ENCODE peak calls at places on chromosomes 2 and 18, in four cellular contexts. One of them, this sample, is unnamed.

GRCh38 chr2:165924950-165925349 is 28.6 kb downstream of the TTC21B start:
- DNase-seq in small intestine: no peak
- DNase-seq in colonic mucosa: no peak
- DNase-seq in heart right ventricle: no peak
- DNase-seq in this sample: no peak

GRCh38 chr2:129058981-129059380 is 740.3 kb upstream of the HS6ST1 start:
- DNase-seq in small intestine: no peak
- DNase-seq in colonic mucosa: no peak
- DNase-seq in heart right ventricle: no peak
- DNase-seq in this sample: no peak

GRCh38 chr2:98158305-98158704 is 71.3 kb downstream of the VWA3B start:
- DNase-seq in small intestine: peak; percentile 4
- DNase-seq in colonic mucosa: no peak
- DNase-seq in heart right ventricle: peak; percentile 42
- DNase-seq in this sample: no peak

GRCh38 chr2:216694201-216694825 is 1.0 kb downstream of the IGFBP5 start:
- DNase-seq in small intestine: no peak
- DNase-seq in colonic mucosa: no peak
- DNase-seq in heart right ventricle: peak; percentile 67
- DNase-seq in this sample: peak; percentile 63

GRCh38 chr2:32484907-32485306 is 128.1 kb downstream of the BIRC6 start:
- DNase-seq in small intestine: peak; percentile 2
- DNase-seq in colonic mucosa: no peak
- DNase-seq in heart right ventricle: no peak
- DNase-seq in this sample: no peak

GRCh38 chr2:98472961-98473746 is 28.5 kb downstream of the INPP4A start:
- DNase-seq in small intestine: no peak
- DNase-seq in colonic mucosa: no peak
- DNase-seq in heart right ventricle: no peak
- DNase-seq in this sample: no peak

GRCh38 chr2:191650896-191651773 is 26.8 kb upstream of the NABP1 start:
- DNase-seq in small intestine: no peak
- DNase-seq in colonic mucosa: no peak
- DNase-seq in heart right ventricle: no peak
- DNase-seq in this sample: no peak

GRCh38 chr2:111918383-111918806 is 20.0 kb downstream of the MERTK start:
- DNase-seq in small intestine: peak; percentile 45
- DNase-seq in colonic mucosa: no peak
- DNase-seq in heart right ventricle: no peak
- DNase-seq in this sample: no peak

GRCh38 chr2:40380036-40380435 is 71.9 kb downstream of the SLC8A1 start:
- DNase-seq in small intestine: no peak
- DNase-seq in colonic mucosa: no peak
- DNase-seq in heart right ventricle: no peak
- DNase-seq in this sample: no peak

GRCh38 chr2:83531211-83531610 is 927.9 kb downstream of the SUCLG1 start:
- DNase-seq in small intestine: no peak
- DNase-seq in colonic mucosa: no peak
- DNase-seq in heart right ventricle: no peak
- DNase-seq in this sample: no peak

GRCh38 chr2:113886479-113887383 is 3.2 kb upstream of the ACTR3 start:
- DNase-seq in small intestine: no peak
- DNase-seq in colonic mucosa: peak; percentile 55
- DNase-seq in heart right ventricle: no peak
- DNase-seq in this sample: no peak

GRCh38 chr2:130765464-130765863 is 10.1 kb downstream of the AMER3 start:
- DNase-seq in small intestine: no peak
- DNase-seq in colonic mucosa: no peak
- DNase-seq in heart right ventricle: no peak
- DNase-seq in this sample: no peak

GRCh38 chr2:12970861-12971260 is 254.1 kb downstream of the TRIB2 start:
- DNase-seq in small intestine: no peak
- DNase-seq in colonic mucosa: no peak
- DNase-seq in heart right ventricle: no peak
- DNase-seq in this sample: no peak

GRCh38 chr2:17800693-17801458 is 15.4 kb upstream of the MSGN1 start:
- DNase-seq in small intestine: no peak
- DNase-seq in colonic mucosa: peak; percentile 53
- DNase-seq in heart right ventricle: no peak
- DNase-seq in this sample: no peak

GRCh38 chr18:13258792-13259385 is 40.3 kb downstream of the LDLRAD4 start:
- DNase-seq in small intestine: no peak
- DNase-seq in colonic mucosa: no peak
- DNase-seq in heart right ventricle: no peak
- DNase-seq in this sample: no peak

GRCh38 chr2:30185175-30185574 is 38.4 kb downstream of the YPEL5 start:
- DNase-seq in small intestine: no peak
- DNase-seq in colonic mucosa: no peak
- DNase-seq in heart right ventricle: no peak
- DNase-seq in this sample: no peak

GRCh38 chr2:85878719-85879390 is 9.9 kb downstream of the ST3GAL5 start:
- DNase-seq in small intestine: no peak
- DNase-seq in colonic mucosa: no peak
- DNase-seq in heart right ventricle: no peak
- DNase-seq in this sample: no peak

GRCh38 chr2:233165543-233165894 is 86.0 kb upstream of the ATG16L1 start:
- DNase-seq in small intestine: no peak
- DNase-seq in colonic mucosa: no peak
- DNase-seq in heart right ventricle: no peak
- DNase-seq in this sample: no peak

GRCh38 chr18:8742382-8743361 is 37.3 kb downstream of the MTCL1 start:
- DNase-seq in small intestine: peak; percentile 73
- DNase-seq in colonic mucosa: no peak
- DNase-seq in heart right ventricle: no peak
- DNase-seq in this sample: no peak
- H3K4me3 ChIP-seq in small intestine: no peak overlapping the region
- H3K4me3 ChIP-seq in colonic mucosa: no peak overlapping the region
- H3K4me3 ChIP-seq in heart right ventricle: no peak overlapping the region
- H3K4me3 ChIP-seq in this sample: no peak overlapping the region

GRCh38 chr18:3454365-3455089 is 4.6 kb downstream of the TGIF1 start:
- DNase-seq in small intestine: peak; percentile 69
- DNase-seq in colonic mucosa: peak; percentile 71
- DNase-seq in heart right ventricle: no peak
- DNase-seq in this sample: peak; percentile 40
- H3K4me3 ChIP-seq in small intestine: peak overlapping the region; percentile 80
- H3K4me3 ChIP-seq in colonic mucosa: peak overlapping the region; percentile 68
- H3K4me3 ChIP-seq in heart right ventricle: peak overlapping the region; percentile 11
- H3K4me3 ChIP-seq in this sample: peak overlapping the region; percentile 63

GRCh38 chr18:31772699-31773098 is 12.0 kb upstream of the SLC25A52 start:
- DNase-seq in small intestine: no peak
- DNase-seq in colonic mucosa: no peak
- DNase-seq in heart right ventricle: no peak
- DNase-seq in this sample: no peak

GRCh38 chr18:31778391-31778950 is 17.8 kb upstream of the SLC25A52 start:
- DNase-seq in small intestine: no peak
- DNase-seq in colonic mucosa: no peak
- DNase-seq in heart right ventricle: no peak
- DNase-seq in this sample: no peak

GRCh38 chr18:31774960-31775359 is 14.3 kb upstream of the SLC25A52 start:
- DNase-seq in small intestine: no peak
- DNase-seq in colonic mucosa: no peak
- DNase-seq in heart right ventricle: no peak
- DNase-seq in this sample: no peak

GRCh38 chr18:31774477-31774785 is 13.8 kb upstream of the SLC25A52 start:
- DNase-seq in small intestine: no peak
- DNase-seq in colonic mucosa: no peak
- DNase-seq in heart right ventricle: no peak
- DNase-seq in this sample: no peak

DNA sequence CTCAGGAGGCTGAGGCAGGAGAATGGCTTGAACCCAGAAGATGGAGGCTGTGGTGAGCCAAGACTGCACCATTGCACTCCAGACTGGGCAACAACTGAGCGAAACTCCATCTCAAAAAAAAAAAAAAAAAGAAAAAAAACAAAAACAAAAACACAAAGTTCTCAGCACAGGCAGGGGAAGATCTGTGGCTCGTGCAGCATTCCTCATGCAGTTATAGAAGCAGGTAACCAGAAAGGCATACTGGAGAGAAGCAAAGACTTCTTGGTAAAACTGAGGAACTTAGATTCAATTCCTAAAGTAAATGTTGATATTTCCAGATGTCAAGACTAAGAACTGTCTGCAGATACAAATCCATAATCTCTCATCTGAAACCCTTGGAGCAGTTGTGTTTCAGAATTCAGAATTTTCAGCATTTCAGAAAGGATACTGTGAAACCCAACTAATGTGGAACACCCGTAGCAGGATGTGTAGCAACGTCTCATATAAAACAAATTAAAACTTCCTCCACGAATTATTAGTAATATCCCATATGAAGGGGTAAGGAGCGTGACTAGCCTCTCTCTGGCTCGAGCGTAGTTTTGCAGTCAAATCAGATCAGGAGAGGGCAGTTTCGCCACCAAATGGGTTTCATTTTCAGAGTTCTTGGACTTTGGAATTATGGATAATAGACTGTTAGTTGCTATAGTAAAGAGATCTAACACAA is 13.2 kb upstream of the SLC25A52 start:
- DNase-seq in small intestine: peak; percentile 83
- DNase-seq in colonic mucosa: no peak
- DNase-seq in heart right ventricle: no peak
- DNase-seq in this sample: no peak
- H3K4me3 ChIP-seq in small intestine: peak overlapping the region; percentile 30
- H3K4me3 ChIP-seq in colonic mucosa: no peak overlapping the region
- H3K4me3 ChIP-seq in heart right ventricle: no peak overlapping the region
- H3K4me3 ChIP-seq in this sample: no peak overlapping the region

GRCh38 chr2:43039376-43040080 is 186.9 kb downstream of the ZFP36L2 start:
- DNase-seq in small intestine: no peak
- DNase-seq in colonic mucosa: no peak
- DNase-seq in heart right ventricle: no peak
- DNase-seq in this sample: no peak
- H3K4me3 ChIP-seq in small intestine: no peak overlapping the region
- H3K4me3 ChIP-seq in colonic mucosa: no peak overlapping the region
- H3K4me3 ChIP-seq in heart right ventricle: no peak overlapping the region
- H3K4me3 ChIP-seq in this sample: no peak overlapping the region

GRCh38 chr2:152471499-152471898 is 136.5 kb downstream of the FMNL2 start:
- DNase-seq in small intestine: no peak
- DNase-seq in colonic mucosa: no peak
- DNase-seq in heart right ventricle: no peak
- DNase-seq in this sample: no peak
- H3K4me3 ChIP-seq in small intestine: no peak overlapping the region
- H3K4me3 ChIP-seq in colonic mucosa: no peak overlapping the region
- H3K4me3 ChIP-seq in heart right ventricle: no peak overlapping the region
- H3K4me3 ChIP-seq in this sample: no peak overlapping the region

GRCh38 chr2:66688951-66689350 is 254.0 kb downstream of the MEIS1 start:
- DNase-seq in small intestine: no peak
- DNase-seq in colonic mucosa: no peak
- DNase-seq in heart right ventricle: no peak
- DNase-seq in this sample: no peak

GRCh38 chr2:66689456-66690051 is 254.6 kb downstream of the MEIS1 start:
- DNase-seq in small intestine: no peak
- DNase-seq in colonic mucosa: no peak
- DNase-seq in heart right ventricle: no peak
- DNase-seq in this sample: no peak

GRCh38 chr2:66693007-66693965 is 258.4 kb downstream of the MEIS1 start:
- DNase-seq in small intestine: no peak
- DNase-seq in colonic mucosa: no peak
- DNase-seq in heart right ventricle: no peak
- DNase-seq in this sample: no peak

GRCh38 chr2:66692521-66692920 is 257.6 kb downstream of the MEIS1 start:
- DNase-seq in small intestine: no peak
- DNase-seq in colonic mucosa: no peak
- DNase-seq in heart right ventricle: no peak
- DNase-seq in this sample: no peak

GRCh38 chr2:66691199-66691975 is 256.5 kb downstream of the MEIS1 start:
- DNase-seq in small intestine: no peak
- DNase-seq in colonic mucosa: no peak
- DNase-seq in heart right ventricle: no peak
- DNase-seq in this sample: no peak
- H3K4me3 ChIP-seq in small intestine: no peak overlapping the region
- H3K4me3 ChIP-seq in colonic mucosa: no peak overlapping the region
- H3K4me3 ChIP-seq in heart right ventricle: no peak overlapping the region
- H3K4me3 ChIP-seq in this sample: peak overlapping the region; percentile 28

GRCh38 chr2:64092502-64092901 is 51.7 kb downstream of the PELI1 start:
- DNase-seq in small intestine: no peak
- DNase-seq in colonic mucosa: no peak
- DNase-seq in heart right ventricle: no peak
- DNase-seq in this sample: no peak
- H3K4me3 ChIP-seq in small intestine: no peak overlapping the region
- H3K4me3 ChIP-seq in colonic mucosa: no peak overlapping the region
- H3K4me3 ChIP-seq in heart right ventricle: no peak overlapping the region
- H3K4me3 ChIP-seq in this sample: no peak overlapping the region

This sample was measured in uterus.